ENCODE peak calls at places on chromosomes 5 and 9, in seven cellular contexts. S is CD8-positive, alpha-beta memory T cell; H is pancreas; Q is sigmoid colon; O is thyroid gland; G is IMR-90; P is fibroblast of lung. Z is an unnamed sample.
A peak's percentile ranks its signal among the peaks of the same experiment; 100 is the strongest.

GRCh38 chr9:5562806-5563416 is 52.6 kb downstream of the PDCD1LG2 start:
- DNase-seq in S (no peak), H (no peak), Q (no peak), O (no peak), G (no peak), P (peak; percentile 62), Z (no peak)

GRCh38 chr9:131530546-131530929 is 525 bp downstream of the UCK1 start:
- DNase-seq in S (no peak), H (peak; percentile 49), Q (peak; percentile 76), O (peak; percentile 75), G (peak; percentile 15), P (peak; percentile 18), Z (no peak)

GRCh38 chr9:93684806-93685553 is 108.6 kb downstream of the PHF2 start:
- DNase-seq in S (no peak), H (no peak), Q (no peak), O (no peak), G (peak; percentile 24), P (peak; percentile 16), Z (no peak)

GRCh38 chr5:25056846-25057245 is 412.1 kb upstream of the CDH10 start:
- DNase-seq in S (no peak), H (no peak), Q (no peak), O (no peak), G (no peak), P (peak; percentile 4), Z (no peak)

GRCh38 chr9:84697494-84698114 is 28.1 kb downstream of the NTRK2 start:
- DNase-seq in S (no peak), H (peak; percentile 72), Q (no peak), O (peak; percentile 57), G (peak; percentile 6), P (peak; percentile 47), Z (peak; percentile 63)

GRCh38 chr5:81856948-81857928 is 106.3 kb upstream of the SSBP2 start:
- DNase-seq in S (no peak), H (peak; percentile 71), Q (peak; percentile 84), O (peak; percentile 96), G (no peak), P (peak; percentile 10), Z (peak; percentile 88)

GRCh38 chr5:171492781-171493180 is 73.3 kb downstream of the FGF18 start:
- DNase-seq in S (no peak), H (no peak), Q (no peak), O (no peak), G (no peak), P (peak; percentile 12), Z (no peak)

GRCh38 chr5:150178262-150178661 is 11.6 kb upstream of the SLC6A7 start:
- DNase-seq in S (no peak), H (no peak), Q (no peak), O (no peak), G (no peak), P (no peak), Z (no peak)

GRCh38 chr9:136305822-136306690 is 2.2 kb upstream of the CCDC187 start:
- DNase-seq in S (no peak), H (no peak), Q (no peak), O (no peak), G (no peak), P (no peak), Z (no peak)

GRCh38 chr9:8447618-8448017 is 648.0 kb upstream of the DMAC1 start:
- DNase-seq in S (no peak), H (no peak), Q (no peak), O (no peak), G (no peak), P (no peak), Z (no peak)

GRCh38 chr9:5052858-5053257 is 67.8 kb downstream of the JAK2 start:
- DNase-seq in S (no peak), H (no peak), Q (no peak), O (no peak), G (peak; percentile 91), P (peak; percentile 48), Z (no peak)

GRCh38 chr5:32231241-32231640 is 57.1 kb upstream of the GOLPH3 start:
- DNase-seq in S (no peak), H (no peak), Q (no peak), O (no peak), G (no peak), P (no peak), Z (no peak)

DNA sequence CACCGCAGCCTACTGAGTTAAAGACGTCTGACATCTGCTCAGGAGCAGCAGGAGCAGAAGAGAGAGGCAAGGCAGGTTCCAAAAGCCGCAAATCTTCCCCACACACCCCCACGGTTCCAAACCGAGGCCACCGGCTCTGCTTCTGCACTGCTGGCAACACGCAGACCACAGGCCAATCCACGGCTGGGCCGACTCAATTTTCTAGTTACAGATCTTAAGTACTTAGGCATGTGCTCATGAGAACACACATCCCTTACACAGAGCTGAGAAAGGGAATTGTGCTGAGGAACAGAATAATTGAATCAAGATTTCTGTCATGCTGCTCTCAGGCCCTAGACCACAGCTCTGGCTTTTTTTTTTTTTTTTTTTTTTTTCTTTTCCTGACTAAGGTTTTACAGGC is 32.6 kb downstream of the PAX5 start:
- DNase-seq in S (no peak), H (no peak), Q (no peak), O (no peak), G (no peak), P (no peak), Z (no peak)
- H3K27ac ChIP-seq in S (no peak overlapping the region), H (no peak overlapping the region), Q (no peak overlapping the region), O (no peak overlapping the region), G (no peak overlapping the region), P (no peak overlapping the region), Z (no peak overlapping the region)

DNA sequence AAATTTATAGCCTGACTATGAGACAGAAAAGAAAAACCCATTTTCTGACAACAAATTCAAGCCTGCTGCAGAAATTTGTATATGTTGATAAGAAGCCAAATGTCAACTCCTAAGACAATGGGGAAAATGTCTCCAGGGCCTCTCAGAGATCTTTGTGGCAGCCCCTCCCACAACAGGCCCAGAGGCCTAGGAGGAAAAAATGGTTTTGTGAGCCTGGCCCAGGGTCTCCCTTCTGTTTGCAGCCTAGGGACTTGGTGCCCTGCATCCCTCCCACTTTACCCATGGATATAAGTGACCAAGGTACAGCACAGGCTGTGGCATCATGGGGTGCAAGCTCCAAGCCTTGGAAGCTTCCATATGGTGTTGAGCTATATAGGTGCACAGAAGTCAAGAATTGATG is 740.2 kb downstream of the SEMA5A start:
- DNase-seq in S (no peak), H (no peak), Q (no peak), O (no peak), G (no peak), P (no peak), Z (no peak)
- H3K9me3 ChIP-seq in S (no peaks in the 10 kb centered on the region), H (no peaks in the 10 kb centered on the region), Q (no peaks in the 10 kb centered on the region), O (no peaks in the 10 kb centered on the region), G (peaks cover 10% of the 10 kb centered on the region), P (no peaks in the 10 kb centered on the region), Z (no peaks in the 10 kb centered on the region)

GRCh38 chr9:128409450-128409849 is 11.2 kb upstream of the CERCAM start:
- DNase-seq in S (no peak), H (no peak), Q (no peak), O (no peak), G (no peak), P (no peak), Z (no peak)
- H3K27me3 ChIP-seq in S (no peaks in the 10 kb centered on the region), H (no peaks in the 10 kb centered on the region), Q (no peaks in the 10 kb centered on the region), O (no peaks in the 10 kb centered on the region), G (peaks cover 10% of the 10 kb centered on the region), P (no peaks in the 10 kb centered on the region), Z (no peaks in the 10 kb centered on the region)

GRCh38 chr9:77898864-77899263 is 132.7 kb downstream of the GNAQ start:
- DNase-seq in S (no peak), H (no peak), Q (no peak), O (no peak), G (no peak), P (no peak), Z (no peak)
- H3K27ac ChIP-seq in S (no peak overlapping the region), H (no peak overlapping the region), Q (no peak overlapping the region), O (no peak overlapping the region), G (no peak overlapping the region), P (no peak overlapping the region), Z (no peak overlapping the region)

DNA sequence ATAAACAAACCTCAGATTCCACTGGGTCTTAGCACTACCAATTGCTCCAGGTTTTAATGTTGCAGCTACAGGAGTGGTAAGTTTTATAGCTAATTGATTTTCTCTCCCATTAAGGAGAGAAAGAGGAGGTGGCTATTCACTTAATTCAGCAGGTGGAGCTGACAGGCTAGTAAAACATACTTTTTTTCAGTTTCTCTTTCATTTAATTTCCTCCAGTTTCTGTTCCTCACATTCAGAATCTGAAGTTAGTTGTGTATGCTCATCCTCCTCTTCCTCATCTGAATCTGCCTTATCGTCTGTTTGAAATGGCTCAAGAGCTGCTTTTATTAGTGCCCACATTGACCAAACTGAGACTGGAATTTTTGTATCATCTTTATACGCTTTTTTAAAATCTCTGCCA is 98.0 kb downstream of the PLPPR1 start:
- DNase-seq in S (no peak), H (no peak), Q (no peak), O (no peak), G (no peak), P (no peak), Z (no peak)
- H3K9me3 ChIP-seq in S (no peaks in the 10 kb centered on the region), H (no peaks in the 10 kb centered on the region), Q (no peaks in the 10 kb centered on the region), O (no peaks in the 10 kb centered on the region), G (peaks cover 3% of the 10 kb centered on the region), P (no peaks in the 10 kb centered on the region), Z (no peaks in the 10 kb centered on the region)

GRCh38 chr9:76610009-76610352 is 151.0 kb downstream of the GCNT1 start:
- DNase-seq in S (no peak), H (peak; percentile 57), Q (peak; percentile 91), O (peak; percentile 30), G (peak; percentile 54), P (peak; percentile 51), Z (peak; percentile 56)
- H3K27me3 ChIP-seq in S (no peaks in the 10 kb centered on the region), H (no peaks in the 10 kb centered on the region), Q (no peaks in the 10 kb centered on the region), O (no peaks in the 10 kb centered on the region), G (peaks cover 4% of the 10 kb centered on the region), P (no peaks in the 10 kb centered on the region), Z (no peaks in the 10 kb centered on the region)

GRCh38 chr9:82260691-82261090 is 272.1 kb downstream of the SPATA31D1 start:
- DNase-seq in S (no peak), H (no peak), Q (no peak), O (peak; percentile 86), G (no peak), P (no peak), Z (no peak)

GRCh38 chr9:82255533-82255932 is 267.0 kb downstream of the SPATA31D1 start:
- DNase-seq in S (no peak), H (no peak), Q (no peak), O (no peak), G (no peak), P (no peak), Z (no peak)

GRCh38 chr9:82252116-82252515 is 263.5 kb downstream of the SPATA31D1 start:
- DNase-seq in S (no peak), H (no peak), Q (no peak), O (no peak), G (no peak), P (peak; percentile 25), Z (no peak)

DNA sequence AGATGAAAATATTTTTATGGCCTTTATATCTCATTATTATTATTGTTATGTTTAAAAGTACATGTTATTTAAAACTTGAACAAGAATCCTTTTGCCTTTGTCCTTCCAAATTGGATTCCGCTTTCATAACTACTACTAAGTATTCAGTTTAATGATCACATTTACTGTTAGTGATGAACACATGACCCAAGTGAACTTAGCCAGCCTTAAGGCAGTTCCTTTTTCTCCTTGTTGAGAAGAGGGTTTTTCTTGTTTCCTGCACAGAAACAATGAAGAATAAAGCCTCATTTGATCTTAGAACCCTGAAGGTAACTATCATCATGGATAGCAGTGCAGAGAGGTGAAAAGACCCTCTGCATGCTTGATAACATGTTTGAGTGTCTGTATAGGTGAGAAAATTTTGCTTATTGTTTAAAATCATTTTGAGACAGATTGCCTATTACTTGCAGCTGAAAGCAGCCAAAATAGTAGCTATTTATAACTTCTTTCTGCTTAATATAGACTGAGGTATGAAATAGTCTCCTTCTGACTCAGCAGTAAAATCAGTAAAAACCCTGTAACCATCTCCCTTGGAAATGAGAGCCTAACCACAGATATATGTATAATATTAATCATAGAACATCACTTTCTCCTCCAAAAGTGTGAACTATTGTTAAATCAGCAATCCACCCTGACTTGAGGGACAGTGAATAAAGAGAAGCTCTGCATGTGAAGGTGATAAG is 266.2 kb downstream of the SPATA31D1 start:
- DNase-seq in S (no peak), H (no peak), Q (no peak), O (no peak), G (peak; percentile 48), P (peak; percentile 79), Z (no peak)
- H3K27ac ChIP-seq in S (no peak overlapping the region), H (no peak overlapping the region), Q (no peak overlapping the region), O (no peak overlapping the region), G (no peak overlapping the region), P (no peak overlapping the region), Z (no peak overlapping the region)

Z was measured in heart left ventricle.